ENCODE peak calls at places on chromosomes 1 and 21, in four cellular contexts. X is upper lobe of left lung, P is testis, Z is esophagus muscularis mucosa. W is an unnamed sample.

GRCh38 chr1:44305962-44306422 is 49.1 kb downstream of the ERI3 start:
- DNase-seq in X (no peak), P (no peak), Z (no peak), W (peak; percentile 48)

GRCh38 chr1:4853930-4854329 is 199.5 kb downstream of the AJAP1 start:
- DNase-seq in X (no peak), P (no peak), Z (no peak), W (no peak)

GRCh38 chr1:169102567-169102966 is 3.9 kb upstream of the ATP1B1 start:
- DNase-seq in X (no peak), P (no peak), Z (no peak), W (no peak)

GRCh38 chr1:182260516-182260915 is 131.1 kb downstream of the GLUL start:
- DNase-seq in X (no peak), P (no peak), Z (no peak), W (no peak)

GRCh38 chr1:227944931-227945890 is 2.5 kb downstream of the WNT9A start:
- DNase-seq in X (peak; percentile 79), P (peak; percentile 28), Z (no peak), W (no peak)

GRCh38 chr1:225917536-225917935 is 6.5 kb downstream of the PYCR2 start:
- DNase-seq in X (no peak), P (no peak), Z (no peak), W (no peak)

GRCh38 chr1:167715653-167716302 is 6.0 kb upstream of the MPZL1 start:
- DNase-seq in X (no peak), P (no peak), Z (no peak), W (no peak)

GRCh38 chr1:105485207-105485606 is 1571.3 kb upstream of the PRMT6 start:
- DNase-seq in X (no peak), P (no peak), Z (no peak), W (no peak)

GRCh38 chr1:171642197-171642596 is 10.3 kb downstream of the MYOC start:
- DNase-seq in X (no peak), P (no peak), Z (no peak), W (no peak)

GRCh38 chr1:50930965-50931737 is 28.9 kb downstream of the FAF1 start:
- DNase-seq in X (no peak), P (no peak), Z (no peak), W (no peak)

GRCh38 chr21:25133939-25134338 is 473.3 kb downstream of the MRPL39 start:
- DNase-seq in X (no peak), P (no peak), Z (no peak), W (no peak)

GRCh38 chr1:46401964-46402626 is 8.0 kb downstream of the FAAH start:
- DNase-seq in X (no peak), P (peak; percentile 67), Z (no peak), W (no peak)

GRCh38 chr1:52413410-52414104 is 9.2 kb downstream of the PRPF38A start:
- DNase-seq in X (no peak), P (no peak), Z (no peak), W (no peak)

GRCh38 chr21:38628426-38628825 is 130.1 kb upstream of the ERG start:
- DNase-seq in X (no peak), P (no peak), Z (peak; percentile 83), W (no peak)

GRCh38 chr1:218363141-218363540 is 18.0 kb downstream of the TGFB2 start:
- DNase-seq in X (no peak), P (no peak), Z (peak; percentile 83), W (no peak)

GRCh38 chr1:238658766-238659165 is 727.6 kb upstream of the CHRM3 start:
- DNase-seq in X (no peak), P (no peak), Z (no peak), W (no peak)

GRCh38 chr1:70043806-70044205 is 161.6 kb downstream of the LRRC40 start:
- DNase-seq in X (no peak), P (no peak), Z (no peak), W (no peak)

GRCh38 chr1:29831500-29832117 is 595.3 kb downstream of the PTPRU start:
- DNase-seq in X (no peak), P (no peak), Z (no peak), W (no peak)

GRCh38 chr1:41377397-41377796 is 16.2 kb downstream of the FOXO6 start:
- DNase-seq in X (no peak), P (no peak), Z (no peak), W (no peak)

GRCh38 chr1:77545970-77546369 is 136.5 kb downstream of the ZZZ3 start:
- DNase-seq in X (no peak), P (no peak), Z (no peak), W (no peak)

GRCh38 chr1:69913967-69914366 is 291.4 kb downstream of the LRRC40 start:
- DNase-seq in X (no peak), P (peak; percentile 19), Z (no peak), W (no peak)

GRCh38 chr1:225652726-225653462 is at the start of gene ENAH:
- DNase-seq in X (peak; percentile 95), P (peak; percentile 83), Z (no peak), W (no peak)

GRCh38 chr1:143698016-143698415 is 273.8 kb downstream of the FAM72C start:
- DNase-seq in X (peak; percentile 56), P (peak; percentile 50), Z (no peak), W (no peak)

GRCh38 chr1:161810780-161811179 is 44.7 kb downstream of the ATF6 start:
- DNase-seq in X (no peak), P (no peak), Z (no peak), W (no peak)
- H3K4me1 ChIP-seq in X (peaks cover 3% of the 10 kb centered on the region), P (peaks cover 11% of the 10 kb centered on the region), Z (peaks cover 19% of the 10 kb centered on the region), W (no peaks in the 10 kb centered on the region)

GRCh38 chr1:25624155-25624554 is 7.6 kb downstream of the MAN1C1 start:
- DNase-seq in X (no peak), P (no peak), Z (peak; percentile 75), W (no peak)
- H3K4me3 ChIP-seq in X (no peak overlapping the region), P (no peak overlapping the region), Z (no peak overlapping the region), W (no peak overlapping the region)

DNA sequence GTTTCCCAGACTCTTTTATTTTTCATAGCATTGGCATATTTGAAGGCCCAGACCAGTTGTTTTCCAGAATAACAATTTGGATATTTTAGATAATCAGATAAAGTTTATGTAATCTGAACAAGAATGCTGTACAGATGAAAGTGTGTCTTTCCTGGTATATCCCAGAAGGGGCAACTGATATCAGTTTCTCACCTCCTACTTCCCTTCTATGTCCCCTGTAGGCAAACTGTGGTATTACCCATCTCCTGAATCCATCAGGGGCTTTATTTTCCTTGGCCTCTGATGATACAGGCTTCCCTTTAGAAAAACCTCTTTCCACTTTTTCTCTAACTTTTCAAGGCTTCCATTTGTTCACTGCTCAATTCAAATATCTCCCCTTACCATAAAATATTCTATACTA is 87.5 kb upstream of the RGS1 start:
- DNase-seq in X (no peak), P (no peak), Z (no peak), W (no peak)
- TF ChIP-seq CTCF in X (no peak), P (no peak), Z (peak; percentile 34), W (no peak)

GRCh38 chr21:46187251-46187650 is 3.0 kb upstream of the SPATC1L start:
- DNase-seq in X (no peak), P (no peak), Z (peak; percentile 17), W (no peak)
- H3K4me1 ChIP-seq in X (peaks cover 14% of the 10 kb centered on the region), P (peaks cover 46% of the 10 kb centered on the region), Z (peaks cover 41% of the 10 kb centered on the region), W (peaks cover 9% of the 10 kb centered on the region)

DNA sequence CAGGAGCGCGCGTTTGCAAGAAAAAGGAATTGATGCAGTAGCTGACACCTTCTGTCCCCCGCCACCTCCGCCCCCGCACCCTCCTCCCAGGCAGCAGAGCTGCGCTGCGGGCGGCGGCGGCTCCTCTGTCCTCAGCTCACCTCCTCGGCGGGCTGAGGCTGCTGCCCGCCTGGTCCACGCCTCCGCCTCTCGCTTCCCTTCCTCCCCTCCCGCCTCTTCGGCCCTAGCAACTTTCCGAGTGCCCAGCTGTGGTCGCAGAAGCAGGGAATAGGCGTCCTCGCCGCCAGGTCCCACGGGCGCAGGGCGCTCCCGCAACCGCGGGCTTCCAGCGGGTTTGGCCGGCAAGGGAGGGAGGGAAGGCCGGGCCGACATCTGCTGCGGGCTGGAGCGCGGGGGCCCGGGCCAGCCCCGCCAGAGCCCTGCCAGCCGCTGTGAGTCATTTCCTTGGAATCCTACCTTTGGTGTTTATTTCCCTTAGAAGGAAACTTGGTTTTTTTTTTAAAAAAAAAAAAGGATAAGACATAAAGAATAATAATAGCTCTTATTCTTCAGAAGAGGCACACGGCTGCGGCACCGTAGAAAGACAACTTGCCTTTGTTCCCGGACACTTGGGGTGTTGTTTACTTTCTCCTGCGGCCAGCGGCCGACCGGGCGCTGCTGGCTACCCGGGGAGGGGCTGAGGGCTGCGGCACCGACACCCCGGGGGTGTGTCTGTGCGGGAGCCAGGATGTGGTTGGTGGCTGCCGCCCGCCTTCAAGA is 1.1 kb downstream of the SERTAD4 start:
- DNase-seq in X (peak; percentile 88), P (no peak), Z (peak; percentile 91), W (no peak)
- H3K4me3 ChIP-seq in X (peak overlapping the region; percentile 70), P (peak overlapping the region; percentile 51), Z (peak overlapping the region; percentile 82), W (peak overlapping the region; percentile 30)